ENCODE peak calls at places on chromosomes 2 and 18, in five cellular contexts. G is GM23338, R is right lobe of liver, I is stomach, W is uterus. F is an unnamed sample.

GRCh38 chr2:187862715-187863114 is 308.5 kb upstream of the TFPI start:
- DNase-seq in G (no peak), R (no peak), I (no peak), W (no peak), F (no peak)

GRCh38 chr2:106032676-106033075 is 161.4 kb downstream of the UXS1 start:
- DNase-seq in G (no peak), R (no peak), I (no peak), W (no peak), F (no peak)

GRCh38 chr18:50377061-50377798 is 2.4 kb downstream of the SKA1 start:
- DNase-seq in G (no peak), R (no peak), I (no peak), W (no peak), F (no peak)

GRCh38 chr2:57890993-57891688 is 155.5 kb upstream of the VRK2 start:
- DNase-seq in G (no peak), R (no peak), I (no peak), W (no peak), F (no peak)

GRCh38 chr2:223576873-223577272 is 25.3 kb downstream of the SCG2 start:
- DNase-seq in G (no peak), R (no peak), I (no peak), W (no peak), F (peak; percentile 13)

GRCh38 chr18:12883684-12884520 is at the start of gene PTPN2:
- DNase-seq in G (peak; percentile 88), R (peak; percentile 95), I (peak; percentile 94), W (peak; percentile 94), F (peak; percentile 88)

GRCh38 chr2:137939026-137939425 is 25.2 kb upstream of the HNMT start:
- DNase-seq in G (no peak), R (no peak), I (no peak), W (no peak), F (no peak)

GRCh38 chr2:207867075-207867474 is 97.4 kb upstream of the FZD5 start:
- DNase-seq in G (no peak), R (no peak), I (no peak), W (no peak), F (no peak)

GRCh38 chr2:43345391-43345813 is 119.0 kb upstream of the ZFP36L2 start:
- DNase-seq in G (peak; percentile 44), R (no peak), I (no peak), W (no peak), F (peak; percentile 94)

GRCh38 chr18:48546411-48546810 is 7.6 kb downstream of the CTIF start:
- DNase-seq in G (no peak), R (no peak), I (no peak), W (no peak), F (no peak)

GRCh38 chr2:95346738-95347671 is 49.9 kb downstream of the KCNIP3 start:
- DNase-seq in G (peak; percentile 60), R (peak; percentile 47), I (peak; percentile 25), W (peak; percentile 41), F (no peak)

GRCh38 chr18:49025767-49026500 is 75.2 kb upstream of the SMAD7 start:
- DNase-seq in G (no peak), R (no peak), I (peak; percentile 19), W (no peak), F (no peak)

GRCh38 chr2:167292430-167293171 is 404.3 kb downstream of the XIRP2 start:
- DNase-seq in G (peak; percentile 97), R (peak; percentile 55), I (peak; percentile 75), W (peak; percentile 86), F (peak; percentile 90)

GRCh38 chr2:97674396-97674795 is 4.9 kb downstream of the C2orf92 start:
- DNase-seq in G (no peak), R (no peak), I (no peak), W (no peak), F (no peak)

GRCh38 chr2:242031481-242032019 is 162.0 kb downstream of the RTP5 start:
- DNase-seq in G (no peak), R (peak; percentile 23), I (no peak), W (peak; percentile 4), F (peak; percentile 36)

GRCh38 chr2:22153974-22154373 is 1030.2 kb downstream of the TDRD15 start:
- DNase-seq in G (no peak), R (no peak), I (no peak), W (no peak), F (no peak)

GRCh38 chr18:24456549-24456948 is 3.9 kb upstream of the HRH4 start:
- DNase-seq in G (no peak), R (no peak), I (no peak), W (no peak), F (no peak)

GRCh38 chr2:18545384-18545783 is 15.1 kb downstream of the RDH14 start:
- DNase-seq in G (no peak), R (no peak), I (no peak), W (no peak), F (no peak)

GRCh38 chr18:29074147-29074546 is 897.2 kb upstream of the CDH2 start:
- DNase-seq in G (no peak), R (no peak), I (no peak), W (no peak), F (no peak)

GRCh38 chr2:174610243-174610995 is 12.8 kb upstream of the WIPF1 start:
- DNase-seq in G (no peak), R (no peak), I (no peak), W (no peak), F (no peak)

GRCh38 chr2:235666240-235666781 is 172.5 kb downstream of the AGAP1 start:
- DNase-seq in G (peak; percentile 90), R (no peak), I (no peak), W (no peak), F (peak; percentile 92)

GRCh38 chr2:197453914-197454398 is 604 bp downstream of the COQ10B start:
- DNase-seq in G (no peak), R (peak; percentile 77), I (peak; percentile 70), W (no peak), F (no peak)

GRCh38 chr2:222000326-222000725 is 298.5 kb downstream of the PAX3 start:
- DNase-seq in G (no peak), R (no peak), I (no peak), W (no peak), F (peak; percentile 67)

GRCh38 chr18:35691625-35692024 is 110.1 kb downstream of the GALNT1 start:
- DNase-seq in G (no peak), R (no peak), I (no peak), W (no peak), F (no peak)
- H3K4me1 ChIP-seq in G (no peaks in the 10 kb centered on the region), R (no peaks in the 10 kb centered on the region), I (peaks cover 7% of the 10 kb centered on the region), W (no peaks in the 10 kb centered on the region), F (no peaks in the 10 kb centered on the region)

DNA sequence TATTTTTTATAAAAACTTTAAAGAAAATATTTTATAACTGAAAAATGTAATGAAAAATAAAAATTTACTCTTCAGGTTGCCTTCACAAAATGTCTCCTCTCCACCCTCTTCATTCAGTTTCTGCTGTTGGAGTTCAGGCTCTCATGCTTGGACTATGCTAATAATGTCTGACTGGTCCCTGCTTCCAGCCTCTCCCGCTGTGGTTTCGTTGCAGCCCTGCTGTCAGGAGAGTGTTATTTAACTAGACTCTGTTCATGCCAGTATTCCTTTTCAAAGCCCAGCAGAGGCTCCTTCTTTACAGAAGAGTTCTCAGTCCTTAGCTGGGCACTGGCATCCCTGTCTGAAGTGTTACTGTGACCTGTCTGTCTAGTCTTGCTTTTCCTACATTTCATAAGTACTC is 40.4 kb downstream of the CLIP4 start:
- DNase-seq in G (no peak), R (no peak), I (no peak), W (no peak), F (no peak)
- H3K36me3 ChIP-seq in G (no peaks in the 10 kb centered on the region), R (peaks cover 2% of the 10 kb centered on the region), I (peaks cover 61% of the 10 kb centered on the region), W (no peaks in the 10 kb centered on the region), F (peaks cover 7% of the 10 kb centered on the region)

GRCh38 chr2:54597153-54597827 is 126.2 kb upstream of the EML6 start:
- DNase-seq in G (no peak), R (peak; percentile 73), I (peak; percentile 67), W (peak; percentile 82), F (peak; percentile 22)

GRCh38 chr2:54594048-54594447 is 129.4 kb upstream of the EML6 start:
- DNase-seq in G (no peak), R (no peak), I (no peak), W (no peak), F (no peak)

GRCh38 chr2:54598347-54599325 is 124.8 kb upstream of the EML6 start:
- DNase-seq in G (no peak), R (no peak), I (no peak), W (no peak), F (no peak)

GRCh38 chr2:54595161-54595803 is 128.2 kb upstream of the EML6 start:
- DNase-seq in G (no peak), R (no peak), I (no peak), W (no peak), F (no peak)

DNA sequence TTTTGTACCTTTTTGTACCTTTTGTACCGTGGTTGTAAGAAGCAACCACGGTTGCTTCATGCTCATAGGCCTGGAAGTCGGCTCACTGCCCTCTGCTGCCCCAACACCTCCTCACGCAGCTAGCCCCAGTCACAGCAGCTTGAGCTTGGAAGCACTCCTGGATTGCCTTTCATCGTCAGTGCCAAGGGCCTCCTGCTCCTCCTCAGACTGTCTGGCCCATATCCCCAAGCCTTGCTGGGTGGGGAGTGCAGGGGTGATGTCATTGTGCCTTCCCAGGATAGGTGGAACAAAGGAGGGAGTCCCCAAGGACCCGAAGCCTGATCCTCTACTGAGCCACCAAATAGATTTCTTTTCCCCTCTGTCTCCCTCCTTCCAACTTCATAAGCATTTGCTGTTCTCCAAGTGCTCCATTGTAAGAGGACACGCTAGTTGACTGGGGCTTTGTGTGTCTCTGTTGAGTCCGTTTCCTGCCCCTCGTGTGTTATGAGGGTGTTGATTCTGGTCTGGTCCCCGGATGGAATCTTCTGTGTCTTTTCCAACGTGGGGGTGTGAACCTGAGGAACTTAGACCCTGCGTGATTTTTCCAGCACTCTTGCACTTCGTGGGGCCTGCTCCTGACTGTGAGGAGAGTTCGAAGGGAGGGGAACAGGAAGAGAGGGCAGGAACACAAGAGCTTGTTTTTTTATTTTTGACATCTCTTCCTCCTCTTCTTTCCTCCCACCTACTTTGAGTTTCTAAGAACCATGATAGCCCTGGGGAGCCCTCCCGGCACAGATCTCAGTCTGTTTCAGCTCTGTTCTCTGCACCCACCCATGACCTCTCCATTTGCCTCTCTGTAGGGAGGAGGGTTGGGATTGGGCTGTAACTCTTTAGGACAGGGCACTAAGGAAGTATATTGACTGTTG is 127.2 kb upstream of the EML6 start:
- DNase-seq in G (no peak), R (no peak), I (no peak), W (peak; percentile 75), F (peak; percentile 38)
- H3K4me3 ChIP-seq in G (no peak overlapping the region), R (no peak overlapping the region), I (no peak overlapping the region), W (no peak overlapping the region), F (no peak overlapping the region)

GRCh38 chr2:171480908-171481307 is 41.4 kb upstream of the CYBRD1 start:
- DNase-seq in G (no peak), R (no peak), I (no peak), W (no peak), F (peak; percentile 73)
- H3K4me1 ChIP-seq in G (peaks cover 7% of the 10 kb centered on the region), R (no peaks in the 10 kb centered on the region), I (no peaks in the 10 kb centered on the region), W (no peaks in the 10 kb centered on the region), F (peaks cover 55% of the 10 kb centered on the region)

GRCh38 chr18:79698668-79699335 is 19.2 kb downstream of the CTDP1 start:
- DNase-seq in G (no peak), R (no peak), I (no peak), W (no peak), F (no peak)

GRCh38 chr18:79697178-79697577 is 17.6 kb downstream of the CTDP1 start:
- DNase-seq in G (no peak), R (no peak), I (no peak), W (no peak), F (no peak)

GRCh38 chr18:79702906-79703305 is 23.3 kb downstream of the CTDP1 start:
- DNase-seq in G (no peak), R (no peak), I (no peak), W (no peak), F (no peak)

GRCh38 chr18:79697976-79698375 is 18.4 kb downstream of the CTDP1 start:
- DNase-seq in G (no peak), R (no peak), I (no peak), W (no peak), F (no peak)

GRCh38 chr18:79699653-79700052 is 20.1 kb downstream of the CTDP1 start:
- DNase-seq in G (no peak), R (no peak), I (no peak), W (no peak), F (no peak)
- H3K36me3 ChIP-seq in G (no peaks in the 10 kb centered on the region), R (peaks cover 4% of the 10 kb centered on the region), I (peaks cover 91% of the 10 kb centered on the region), W (no peaks in the 10 kb centered on the region), F (no peaks in the 10 kb centered on the region)